ENCODE peak calls at places on chromosomes 7 and 10, in six cellular contexts. Z is left ventricle myocardium inferior; O is GM23338; J is fibroblast of lung; F is SJSA1; R is CD8-positive, alpha-beta memory T cell. G is an unnamed sample.

GRCh38 chr10:102268333-102268999 is 23.1 kb downstream of the GBF1 start:
- DNase-seq in Z (no peak), O (no peak), J (peak; percentile 71), F (no peak), R (no peak), G (no peak)

GRCh38 chr10:33459597-33459996 is 125.1 kb upstream of the NRP1 start:
- DNase-seq in Z (no peak), O (no peak), J (no peak), F (no peak), R (no peak), G (no peak)

GRCh38 chr10:596725-597345 is 92.6 kb downstream of the DIP2C start:
- DNase-seq in Z (no peak), O (no peak), J (no peak), F (no peak), R (no peak), G (no peak)

GRCh38 chr10:10499839-10500238 is 517.8 kb upstream of the CELF2 start:
- DNase-seq in Z (no peak), O (no peak), J (peak; percentile 76), F (no peak), R (no peak), G (no peak)

GRCh38 chr10:118020365-118020764 is 26.4 kb downstream of the RAB11FIP2 start:
- DNase-seq in Z (no peak), O (peak; percentile 72), J (no peak), F (no peak), R (no peak), G (no peak)

GRCh38 chr10:68900427-68901105 is 549 bp upstream of the DDX50 start:
- DNase-seq in Z (peak; percentile 78), O (no peak), J (no peak), F (no peak), R (no peak), G (no peak)

GRCh38 chr10:132167041-132167674 is 19.6 kb upstream of the DPYSL4 start:
- DNase-seq in Z (no peak), O (no peak), J (no peak), F (no peak), R (no peak), G (no peak)

GRCh38 chr7:50769160-50769484 is 13.6 kb downstream of the GRB10 start:
- DNase-seq in Z (no peak), O (peak; percentile 83), J (no peak), F (no peak), R (no peak), G (no peak)

GRCh38 chr10:42754155-42755027 is 28.2 kb upstream of the BMS1 start:
- DNase-seq in Z (peak; percentile 50), O (peak; percentile 77), J (peak; percentile 24), F (no peak), R (peak; percentile 26), G (no peak)

GRCh38 chr10:112587709-112588108 is 140.7 kb downstream of the VTI1A start:
- DNase-seq in Z (no peak), O (peak; percentile 47), J (no peak), F (no peak), R (no peak), G (no peak)

GRCh38 chr10:103564799-103565365 is 71.4 kb downstream of the NEURL1 start:
- DNase-seq in Z (no peak), O (peak; percentile 87), J (no peak), F (no peak), R (no peak), G (no peak)

GRCh38 chr10:75283150-75284096 is 47.7 kb upstream of the COMTD1 start:
- DNase-seq in Z (peak; percentile 25), O (peak; percentile 70), J (peak; percentile 80), F (no peak), R (no peak), G (no peak)

GRCh38 chr7:152899482-152900166 is 140.1 kb downstream of the ACTR3B start:
- DNase-seq in Z (peak; percentile 62), O (no peak), J (peak; percentile 55), F (no peak), R (no peak), G (peak; percentile 64)

GRCh38 chr10:60742512-60742911 is 35.8 kb upstream of the CDK1 start:
- DNase-seq in Z (no peak), O (peak; percentile 16), J (no peak), F (no peak), R (no peak), G (no peak)

GRCh38 chr10:131872837-131873375 is 27.9 kb upstream of the PPP2R2D start:
- DNase-seq in Z (no peak), O (peak; percentile 12), J (no peak), F (no peak), R (no peak), G (no peak)

GRCh38 chr10:126397166-126397565 is 8.9 kb upstream of the ADAM12 start:
- DNase-seq in Z (no peak), O (no peak), J (no peak), F (no peak), R (no peak), G (no peak)

GRCh38 chr7:16648551-16648950 is 2.6 kb downstream of the BZW2 start:
- DNase-seq in Z (no peak), O (peak; percentile 39), J (no peak), F (no peak), R (no peak), G (no peak)

GRCh38 chr10:20622522-20623270 is 274.4 kb downstream of the NEBL start:
- DNase-seq in Z (no peak), O (no peak), J (peak; percentile 74), F (no peak), R (no peak), G (no peak)

GRCh38 chr10:70455213-70455630 is 13.7 kb upstream of the NODAL start:
- DNase-seq in Z (no peak), O (peak; percentile 98), J (no peak), F (no peak), R (no peak), G (no peak)

GRCh38 chr10:98430427-98430826 is 15.4 kb upstream of the PYROXD2 start:
- DNase-seq in Z (no peak), O (no peak), J (no peak), F (no peak), R (no peak), G (no peak)

GRCh38 chr7:2681954-2682799 is 5.8 kb upstream of the AMZ1 start:
- DNase-seq in Z (no peak), O (no peak), J (no peak), F (no peak), R (no peak), G (no peak)

GRCh38 chr7:148105853-148106252 is 484.7 kb upstream of the C7orf33 start:
- DNase-seq in Z (no peak), O (no peak), J (no peak), F (no peak), R (no peak), G (no peak)

GRCh38 chr10:18340496-18341051 is 200.3 kb downstream of the CACNB2 start:
- DNase-seq in Z (peak; percentile 34), O (peak; percentile 18), J (peak; percentile 44), F (no peak), R (no peak), G (no peak)

GRCh38 chr7:100590077-100590737 is 4.1 kb downstream of the FBXO24 start:
- DNase-seq in Z (no peak), O (no peak), J (no peak), F (no peak), R (no peak), G (no peak)

GRCh38 chr7:46486264-46487206 is 565.5 kb upstream of the IGFBP3 start:
- DNase-seq in Z (peak; percentile 50), O (no peak), J (peak; percentile 84), F (peak; percentile 47), R (no peak), G (no peak)

GRCh38 chr10:34722404-34722803 is 92.7 kb downstream of the PARD3 start:
- DNase-seq in Z (no peak), O (no peak), J (no peak), F (no peak), R (no peak), G (no peak)

GRCh38 chr7:1497293-1497927 is 6.8 kb downstream of the INTS1 start:
- DNase-seq in Z (no peak), O (no peak), J (no peak), F (no peak), R (no peak), G (no peak)

GRCh38 chr7:32680259-32681173 is 185.2 kb downstream of the AVL9 start:
- DNase-seq in Z (no peak), O (peak; percentile 96), J (peak; percentile 78), F (no peak), R (no peak), G (peak; percentile 80)

GRCh38 chr10:88913803-88914202 is 33.8 kb downstream of the STAMBPL1 start:
- DNase-seq in Z (no peak), O (no peak), J (no peak), F (no peak), R (no peak), G (no peak)
- H3K27ac ChIP-seq in Z (peak overlapping the region; percentile 58), O (no peak overlapping the region), J (no peak overlapping the region), F (no peak overlapping the region), R (no peak overlapping the region), G (peak overlapping the region; percentile 28)

GRCh38 chr7:137953692-137954470 is 48.0 kb downstream of the CREB3L2 start:
- DNase-seq in Z (no peak), O (peak; percentile 74), J (peak; percentile 79), F (peak; percentile 59), R (no peak), G (no peak)

GRCh38 chr7:137950967-137951366 is 50.9 kb downstream of the CREB3L2 start:
- DNase-seq in Z (no peak), O (no peak), J (no peak), F (no peak), R (no peak), G (no peak)

GRCh38 chr7:137951700-137952099 is 50.2 kb downstream of the CREB3L2 start:
- DNase-seq in Z (no peak), O (no peak), J (no peak), F (no peak), R (no peak), G (no peak)

GRCh38 chr7:137953043-137953691 is 48.7 kb downstream of the CREB3L2 start:
- DNase-seq in Z (no peak), O (peak; percentile 45), J (peak; percentile 97), F (no peak), R (no peak), G (no peak)

DNA sequence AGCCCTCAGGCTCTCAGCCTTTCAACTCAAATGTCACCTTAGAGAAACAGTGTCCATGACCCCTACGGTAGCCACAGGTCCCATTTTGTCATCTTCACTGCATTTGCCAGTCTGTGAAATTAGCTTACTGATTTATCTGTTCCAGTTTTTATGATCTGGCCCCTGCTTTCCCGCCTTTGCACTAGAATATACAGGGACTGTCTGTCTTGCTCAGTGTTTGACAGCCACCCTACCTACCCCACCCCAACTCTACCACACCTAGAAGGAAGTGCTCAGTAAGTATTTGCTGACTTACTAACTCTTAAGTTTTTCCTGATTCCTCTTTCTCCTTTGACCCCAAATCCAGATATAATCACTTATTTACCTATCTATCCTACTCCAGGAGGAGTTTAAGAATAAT is 49.5 kb downstream of the CREB3L2 start:
- DNase-seq in Z (no peak), O (no peak), J (no peak), F (no peak), R (no peak), G (no peak)
- H3K4me1 ChIP-seq in Z (peaks cover 87% of the 10 kb centered on the region), O (peaks cover 28% of the 10 kb centered on the region), J (peaks cover 32% of the 10 kb centered on the region), F (peaks cover 31% of the 10 kb centered on the region), R (peaks cover 8% of the 10 kb centered on the region), G (peaks cover 5% of the 10 kb centered on the region)

GRCh38 chr10:92692085-92692671 is 2.4 kb downstream of the HHEX start:
- DNase-seq in Z (no peak), O (peak; percentile 71), J (no peak), F (no peak), R (no peak), G (no peak)
- H3K27ac ChIP-seq in Z (peak overlapping the region; percentile 93), O (no peak overlapping the region), J (no peak overlapping the region), F (no peak overlapping the region), R (peak overlapping the region; percentile 72), G (peak overlapping the region; percentile 67)

GRCh38 chr7:75546272-75547015 is 54.3 kb downstream of the SPDYE5 start:
- DNase-seq in Z (no peak), O (no peak), J (no peak), F (no peak), R (no peak), G (no peak)
- H3K4me1 ChIP-seq in Z (no peaks in the 10 kb centered on the region), O (no peaks in the 10 kb centered on the region), J (no peaks in the 10 kb centered on the region), F (no peaks in the 10 kb centered on the region), R (no peaks in the 10 kb centered on the region), G (no peaks in the 10 kb centered on the region)

GRCh38 chr10:13089345-13089744 is 10.6 kb upstream of the OPTN start:
- DNase-seq in Z (no peak), O (no peak), J (no peak), F (no peak), R (no peak), G (no peak)
- H3K27ac ChIP-seq in Z (no peak overlapping the region), O (no peak overlapping the region), J (no peak overlapping the region), F (no peak overlapping the region), R (no peak overlapping the region), G (no peak overlapping the region)